ENCODE peak calls at places on chromosome 21, in eight cellular contexts. One of them, this sample, is unnamed.

GRCh38 chr21:45923146-45923545 is 58.4 kb upstream of the COL6A1 start:
- DNase-seq in Calu3: peak; percentile 54
- DNase-seq in ELR: peak; percentile 74
- DNase-seq in sciatic nerve: peak; percentile 84
- DNase-seq in NCI-H1436 treated with DMSO at 0.1 percent for 48 hours: no peak
- DNase-seq in ovary: peak; percentile 77
- DNase-seq in Right ventricle myocardium superior: peak; percentile 86
- DNase-seq in sigmoid colon: peak; percentile 89
- DNase-seq in this sample: peak; percentile 62

GRCh38 chr21:39033878-39034589 is 149.2 kb downstream of the PSMG1 start:
- DNase-seq in Calu3: peak; percentile 16
- DNase-seq in ELR: no peak
- DNase-seq in sciatic nerve: no peak
- DNase-seq in NCI-H1436 treated with DMSO at 0.1 percent for 48 hours: no peak
- DNase-seq in ovary: no peak
- DNase-seq in Right ventricle myocardium superior: peak; percentile 55
- DNase-seq in sigmoid colon: peak; percentile 68
- DNase-seq in this sample: no peak

GRCh38 chr21:15066231-15066577 is 1.4 kb upstream of the NRIP1 start:
- DNase-seq in Calu3: no peak
- DNase-seq in ELR: no peak
- DNase-seq in sciatic nerve: no peak
- DNase-seq in NCI-H1436 treated with DMSO at 0.1 percent for 48 hours: no peak
- DNase-seq in ovary: no peak
- DNase-seq in Right ventricle myocardium superior: no peak
- DNase-seq in sigmoid colon: no peak
- DNase-seq in this sample: no peak

GRCh38 chr21:25361097-25361496 is 246.2 kb downstream of the MRPL39 start:
- DNase-seq in Calu3: no peak
- DNase-seq in ELR: no peak
- DNase-seq in sciatic nerve: no peak
- DNase-seq in NCI-H1436 treated with DMSO at 0.1 percent for 48 hours: no peak
- DNase-seq in ovary: no peak
- DNase-seq in Right ventricle myocardium superior: no peak
- DNase-seq in sigmoid colon: no peak
- DNase-seq in this sample: no peak

GRCh38 chr21:35294231-35294898 is 245.3 kb upstream of the RUNX1 start:
- DNase-seq in Calu3: peak; percentile 69
- DNase-seq in ELR: no peak
- DNase-seq in sciatic nerve: no peak
- DNase-seq in NCI-H1436 treated with DMSO at 0.1 percent for 48 hours: peak; percentile 32
- DNase-seq in ovary: no peak
- DNase-seq in Right ventricle myocardium superior: no peak
- DNase-seq in sigmoid colon: no peak
- DNase-seq in this sample: no peak

GRCh38 chr21:43624343-43624742 is 34.9 kb downstream of the HSF2BP start:
- DNase-seq in Calu3: no peak
- DNase-seq in ELR: no peak
- DNase-seq in sciatic nerve: no peak
- DNase-seq in NCI-H1436 treated with DMSO at 0.1 percent for 48 hours: no peak
- DNase-seq in ovary: no peak
- DNase-seq in Right ventricle myocardium superior: no peak
- DNase-seq in sigmoid colon: no peak
- DNase-seq in this sample: no peak

GRCh38 chr21:29712818-29713217 is 227.0 kb downstream of the GRIK1 start:
- DNase-seq in Calu3: no peak
- DNase-seq in ELR: no peak
- DNase-seq in sciatic nerve: no peak
- DNase-seq in NCI-H1436 treated with DMSO at 0.1 percent for 48 hours: no peak
- DNase-seq in ovary: no peak
- DNase-seq in Right ventricle myocardium superior: no peak
- DNase-seq in sigmoid colon: no peak
- DNase-seq in this sample: no peak

GRCh38 chr21:36491191-36491916 is 11.4 kb upstream of the CLDN14 start:
- DNase-seq in Calu3: no peak
- DNase-seq in ELR: peak; percentile 18
- DNase-seq in sciatic nerve: no peak
- DNase-seq in NCI-H1436 treated with DMSO at 0.1 percent for 48 hours: no peak
- DNase-seq in ovary: no peak
- DNase-seq in Right ventricle myocardium superior: no peak
- DNase-seq in sigmoid colon: no peak
- DNase-seq in this sample: peak; percentile 61

GRCh38 chr21:38669186-38669585 is 136.5 kb upstream of the ETS2 start:
- DNase-seq in Calu3: peak; percentile 15
- DNase-seq in ELR: peak; percentile 55
- DNase-seq in sciatic nerve: no peak
- DNase-seq in NCI-H1436 treated with DMSO at 0.1 percent for 48 hours: no peak
- DNase-seq in ovary: no peak
- DNase-seq in Right ventricle myocardium superior: no peak
- DNase-seq in sigmoid colon: no peak
- DNase-seq in this sample: no peak

GRCh38 chr21:46662765-46663500 is 27.5 kb downstream of the PRMT2 start:
- DNase-seq in Calu3: no peak
- DNase-seq in ELR: peak; percentile 69
- DNase-seq in sciatic nerve: no peak
- DNase-seq in NCI-H1436 treated with DMSO at 0.1 percent for 48 hours: no peak
- DNase-seq in ovary: no peak
- DNase-seq in Right ventricle myocardium superior: peak; percentile 45
- DNase-seq in sigmoid colon: no peak
- DNase-seq in this sample: no peak

GRCh38 chr21:35923971-35924370 is 136.4 kb downstream of the SETD4 start:
- DNase-seq in Calu3: no peak
- DNase-seq in ELR: no peak
- DNase-seq in sciatic nerve: no peak
- DNase-seq in NCI-H1436 treated with DMSO at 0.1 percent for 48 hours: no peak
- DNase-seq in ovary: no peak
- DNase-seq in Right ventricle myocardium superior: no peak
- DNase-seq in sigmoid colon: no peak
- DNase-seq in this sample: no peak

GRCh38 chr21:18161841-18162240 is 82.8 kb upstream of the CHODL start:
- DNase-seq in Calu3: no peak
- DNase-seq in ELR: no peak
- DNase-seq in sciatic nerve: no peak
- DNase-seq in NCI-H1436 treated with DMSO at 0.1 percent for 48 hours: no peak
- DNase-seq in ovary: no peak
- DNase-seq in Right ventricle myocardium superior: no peak
- DNase-seq in sigmoid colon: no peak
- DNase-seq in this sample: no peak

GRCh38 chr21:38902608-38903445 is 97.1 kb downstream of the ETS2 start:
- DNase-seq in Calu3: no peak
- DNase-seq in ELR: no peak
- DNase-seq in sciatic nerve: no peak
- DNase-seq in NCI-H1436 treated with DMSO at 0.1 percent for 48 hours: no peak
- DNase-seq in ovary: no peak
- DNase-seq in Right ventricle myocardium superior: no peak
- DNase-seq in sigmoid colon: no peak
- DNase-seq in this sample: no peak

GRCh38 chr21:38917045-38917774 is 111.5 kb downstream of the ETS2 start:
- DNase-seq in Calu3: no peak
- DNase-seq in ELR: no peak
- DNase-seq in sciatic nerve: no peak
- DNase-seq in NCI-H1436 treated with DMSO at 0.1 percent for 48 hours: peak; percentile 63
- DNase-seq in ovary: no peak
- DNase-seq in Right ventricle myocardium superior: no peak
- DNase-seq in sigmoid colon: peak; percentile 53
- DNase-seq in this sample: no peak

GRCh38 chr21:37529649-37530048 is 163.1 kb downstream of the DYRK1A start:
- DNase-seq in Calu3: no peak
- DNase-seq in ELR: no peak
- DNase-seq in sciatic nerve: no peak
- DNase-seq in NCI-H1436 treated with DMSO at 0.1 percent for 48 hours: no peak
- DNase-seq in ovary: no peak
- DNase-seq in Right ventricle myocardium superior: no peak
- DNase-seq in sigmoid colon: no peak
- DNase-seq in this sample: no peak

GRCh38 chr21:15295875-15296274 is 231.1 kb upstream of the NRIP1 start:
- DNase-seq in Calu3: no peak
- DNase-seq in ELR: no peak
- DNase-seq in sciatic nerve: no peak
- DNase-seq in NCI-H1436 treated with DMSO at 0.1 percent for 48 hours: no peak
- DNase-seq in ovary: no peak
- DNase-seq in Right ventricle myocardium superior: no peak
- DNase-seq in sigmoid colon: no peak
- DNase-seq in this sample: no peak

GRCh38 chr21:27134513-27134912 is 167.6 kb upstream of the ADAMTS5 start:
- DNase-seq in Calu3: no peak
- DNase-seq in ELR: no peak
- DNase-seq in sciatic nerve: no peak
- DNase-seq in NCI-H1436 treated with DMSO at 0.1 percent for 48 hours: no peak
- DNase-seq in ovary: no peak
- DNase-seq in Right ventricle myocardium superior: no peak
- DNase-seq in sigmoid colon: no peak
- DNase-seq in this sample: peak; percentile 29

GRCh38 chr21:42006765-42007164 is 3.4 kb downstream of the ZBTB21 start:
- DNase-seq in Calu3: no peak
- DNase-seq in ELR: peak; percentile 25
- DNase-seq in sciatic nerve: no peak
- DNase-seq in NCI-H1436 treated with DMSO at 0.1 percent for 48 hours: no peak
- DNase-seq in ovary: no peak
- DNase-seq in Right ventricle myocardium superior: no peak
- DNase-seq in sigmoid colon: no peak
- DNase-seq in this sample: no peak

GRCh38 chr21:16071761-16072160 is 342.0 kb downstream of the USP25 start:
- DNase-seq in Calu3: no peak
- DNase-seq in ELR: no peak
- DNase-seq in sciatic nerve: no peak
- DNase-seq in NCI-H1436 treated with DMSO at 0.1 percent for 48 hours: no peak
- DNase-seq in ovary: no peak
- DNase-seq in Right ventricle myocardium superior: no peak
- DNase-seq in sigmoid colon: no peak
- DNase-seq in this sample: no peak

GRCh38 chr21:45308211-45309068 is 20.7 kb upstream of the POFUT2 start:
- DNase-seq in Calu3: no peak
- DNase-seq in ELR: peak; percentile 50
- DNase-seq in sciatic nerve: peak; percentile 62
- DNase-seq in NCI-H1436 treated with DMSO at 0.1 percent for 48 hours: no peak
- DNase-seq in ovary: peak; percentile 64
- DNase-seq in Right ventricle myocardium superior: peak; percentile 62
- DNase-seq in sigmoid colon: peak; percentile 77
- DNase-seq in this sample: peak; percentile 79

GRCh38 chr21:44886113-44887075 is 12.9 kb upstream of the PTTG1IP start:
- DNase-seq in Calu3: no peak
- DNase-seq in ELR: no peak
- DNase-seq in sciatic nerve: no peak
- DNase-seq in NCI-H1436 treated with DMSO at 0.1 percent for 48 hours: no peak
- DNase-seq in ovary: no peak
- DNase-seq in Right ventricle myocardium superior: peak; percentile 28
- DNase-seq in sigmoid colon: no peak
- DNase-seq in this sample: no peak

GRCh38 chr21:30478015-30478414 is 2.2 kb downstream of the KRTAP19-1 start:
- DNase-seq in Calu3: no peak
- DNase-seq in ELR: no peak
- DNase-seq in sciatic nerve: no peak
- DNase-seq in NCI-H1436 treated with DMSO at 0.1 percent for 48 hours: no peak
- DNase-seq in ovary: no peak
- DNase-seq in Right ventricle myocardium superior: no peak
- DNase-seq in sigmoid colon: no peak
- DNase-seq in this sample: no peak

GRCh38 chr21:25421327-25422028 is 185.8 kb downstream of the MRPL39 start:
- DNase-seq in Calu3: peak; percentile 13
- DNase-seq in ELR: peak; percentile 77
- DNase-seq in sciatic nerve: no peak
- DNase-seq in NCI-H1436 treated with DMSO at 0.1 percent for 48 hours: peak; percentile 12
- DNase-seq in ovary: no peak
- DNase-seq in Right ventricle myocardium superior: no peak
- DNase-seq in sigmoid colon: no peak
- DNase-seq in this sample: peak; percentile 9